ENCODE peak calls at places on chromosome 13, in ten cellular contexts. E, D, T, O, Q, X, G, F, M and K are unnamed samples.

GRCh38 chr13:57418067-57418677 is 213.4 kb upstream of the PCDH17 start:
- DNase-seq in E (no peak), D (no peak), T (no peak), O (no peak), Q (no peak), X (no peak), G (no peak), F (no peak), M (no peak), K (no peak)

GRCh38 chr13:110308377-110309158 is 1.5 kb downstream of the COL4A2 start:
- DNase-seq in E (peak; percentile 77), D (peak; percentile 84), T (peak; percentile 85), O (no peak), Q (no peak), X (peak; percentile 53), G (no peak), F (no peak), M (no peak), K (no peak)

GRCh38 chr13:46041335-46041934 is 11.1 kb downstream of the ZC3H13 start:
- DNase-seq in E (no peak), D (no peak), T (no peak), O (peak; percentile 7), Q (no peak), X (no peak), G (no peak), F (no peak), M (no peak), K (no peak)

GRCh38 chr13:101623469-101624209 is 171.2 kb downstream of the ITGBL1 start:
- DNase-seq in E (no peak), D (no peak), T (no peak), O (peak; percentile 2), Q (no peak), X (peak; percentile 67), G (no peak), F (no peak), M (no peak), K (no peak)

GRCh38 chr13:90276208-90276607 is 1071.3 kb upstream of the MIR17HG start:
- DNase-seq in E (no peak), D (no peak), T (no peak), O (no peak), Q (no peak), X (no peak), G (no peak), F (no peak), M (no peak), K (no peak)

GRCh38 chr13:51437550-51438127 is 15.2 kb downstream of the INTS6 start:
- DNase-seq in E (no peak), D (no peak), T (no peak), O (no peak), Q (no peak), X (no peak), G (no peak), F (no peak), M (no peak), K (no peak)

GRCh38 chr13:110226051-110226562 is 80.8 kb downstream of the COL4A1 start:
- DNase-seq in E (no peak), D (no peak), T (no peak), O (no peak), Q (no peak), X (no peak), G (no peak), F (no peak), M (peak; percentile 6), K (no peak)

GRCh38 chr13:18947376-18947977 is 234.1 kb downstream of the TUBA3C start:
- DNase-seq in E (no peak), D (no peak), T (no peak), O (no peak), Q (no peak), X (no peak), G (no peak), F (no peak), M (no peak), K (no peak)

GRCh38 chr13:30577381-30577780 is 40.3 kb upstream of the USPL1 start:
- DNase-seq in E (no peak), D (no peak), T (no peak), O (peak; percentile 46), Q (no peak), X (peak; percentile 90), G (peak; percentile 43), F (no peak), M (no peak), K (no peak)

GRCh38 chr13:70391678-70392077 is 283.4 kb upstream of the KLHL1 start:
- DNase-seq in E (no peak), D (no peak), T (peak; percentile 42), O (no peak), Q (peak; percentile 35), X (peak; percentile 67), G (no peak), F (no peak), M (no peak), K (no peak)

GRCh38 chr13:98422046-98422445 is 154.9 kb downstream of the STK24 start:
- DNase-seq in E (peak; percentile 43), D (no peak), T (no peak), O (no peak), Q (no peak), X (no peak), G (no peak), F (no peak), M (no peak), K (no peak)

GRCh38 chr13:25217023-25217909 is 45.2 kb upstream of the AMER2 start:
- DNase-seq in E (peak; percentile 41), D (no peak), T (no peak), O (no peak), Q (no peak), X (peak; percentile 2), G (no peak), F (no peak), M (no peak), K (no peak)

GRCh38 chr13:40340368-40341085 is 325.9 kb downstream of the FOXO1 start:
- DNase-seq in E (no peak), D (peak; percentile 11), T (no peak), O (no peak), Q (no peak), X (peak; percentile 45), G (no peak), F (no peak), M (no peak), K (no peak)

GRCh38 chr13:113479179-113479578 is 11.3 kb downstream of the DCUN1D2 start:
- DNase-seq in E (no peak), D (no peak), T (no peak), O (no peak), Q (no peak), X (no peak), G (no peak), F (no peak), M (no peak), K (no peak)

GRCh38 chr13:25046274-25046984 is 49.5 kb upstream of the PABPC3 start:
- DNase-seq in E (no peak), D (peak; percentile 72), T (peak; percentile 60), O (no peak), Q (no peak), X (no peak), G (no peak), F (no peak), M (no peak), K (no peak)

GRCh38 chr13:103273825-103274224 is 207.6 kb upstream of the SLC10A2 start:
- DNase-seq in E (no peak), D (no peak), T (no peak), O (no peak), Q (no peak), X (no peak), G (no peak), F (no peak), M (no peak), K (no peak)

GRCh38 chr13:76474356-76474755 is 411.8 kb downstream of the KCTD12 start:
- DNase-seq in E (no peak), D (no peak), T (no peak), O (no peak), Q (no peak), X (no peak), G (no peak), F (no peak), M (no peak), K (no peak)

GRCh38 chr13:36915891-36916640 is 4.0 kb downstream of the SMAD9 start:
- DNase-seq in E (no peak), D (no peak), T (no peak), O (no peak), Q (no peak), X (no peak), G (no peak), F (no peak), M (no peak), K (no peak)

GRCh38 chr13:59447846-59448620 is 715.7 kb downstream of the DIAPH3 start:
- DNase-seq in E (no peak), D (peak; percentile 39), T (peak; percentile 98), O (no peak), Q (no peak), X (no peak), G (no peak), F (no peak), M (no peak), K (no peak)

GRCh38 chr13:97659602-97660001 is 225.6 kb downstream of the RAP2A start:
- DNase-seq in E (no peak), D (peak; percentile 65), T (peak; percentile 30), O (no peak), Q (no peak), X (no peak), G (no peak), F (no peak), M (no peak), K (peak; percentile 11)

GRCh38 chr13:41543664-41544300 is 86.4 kb downstream of the RGCC start:
- DNase-seq in E (no peak), D (no peak), T (no peak), O (no peak), Q (no peak), X (no peak), G (no peak), F (no peak), M (no peak), K (no peak)

GRCh38 chr13:67147257-67148218 is 82.6 kb downstream of the PCDH9 start:
- DNase-seq in E (no peak), D (peak; percentile 11), T (peak; percentile 27), O (no peak), Q (no peak), X (peak; percentile 14), G (no peak), F (no peak), M (no peak), K (no peak)

GRCh38 chr13:94481966-94482365 is 2.5 kb upstream of the DCT start:
- DNase-seq in E (no peak), D (no peak), T (no peak), O (peak; percentile 51), Q (no peak), X (peak; percentile 13), G (no peak), F (no peak), M (no peak), K (no peak)

GRCh38 chr13:43006893-43007631 is 15.0 kb upstream of the EPSTI1 start:
- DNase-seq in E (no peak), D (peak; percentile 6), T (no peak), O (no peak), Q (no peak), X (peak; percentile 65), G (no peak), F (no peak), M (no peak), K (no peak)

GRCh38 chr13:110499621-110500281 is 61.8 kb downstream of the RAB20 start:
- DNase-seq in E (no peak), D (no peak), T (no peak), O (no peak), Q (no peak), X (peak; percentile 80), G (no peak), F (no peak), M (no peak), K (peak; percentile 92)

GRCh38 chr13:31761951-31762350 is 22.6 kb downstream of the RXFP2 start:
- DNase-seq in E (no peak), D (no peak), T (no peak), O (no peak), Q (no peak), X (no peak), G (no peak), F (no peak), M (no peak), K (no peak)

GRCh38 chr13:38824342-38824741 is 137.5 kb downstream of the FREM2 start:
- DNase-seq in E (no peak), D (no peak), T (peak; percentile 64), O (peak; percentile 3), Q (no peak), X (no peak), G (no peak), F (no peak), M (no peak), K (no peak)